ENCODE peak calls at places on chromosomes 1 and 21, in seven cellular contexts. One of them, this sample, is unnamed.

GRCh38 chr1:2640626-2641025 is 7.8 kb upstream of the MMEL1 start:
- DNase-seq in fibroblast of lung: no peak
- DNase-seq in neuronal stem cell: no peak
- DNase-seq in mesendoderm: no peak
- DNase-seq in H9: no peak
- DNase-seq in PC-3: no peak
- DNase-seq in IMR-90: no peak
- DNase-seq in this sample: no peak

GRCh38 chr1:153100241-153100640 is 5.9 kb upstream of the SPRR2E start:
- DNase-seq in fibroblast of lung: no peak
- DNase-seq in neuronal stem cell: no peak
- DNase-seq in mesendoderm: peak
- DNase-seq in H9: no peak
- DNase-seq in PC-3: peak
- DNase-seq in IMR-90: peak
- DNase-seq in this sample: peak

GRCh38 chr1:207088731-207089626 is at the start of gene C4BPB:
- DNase-seq in fibroblast of lung: no peak
- DNase-seq in neuronal stem cell: no peak
- DNase-seq in mesendoderm: peak
- DNase-seq in H9: no peak
- DNase-seq in PC-3: peak
- DNase-seq in IMR-90: no peak
- DNase-seq in this sample: no peak

GRCh38 chr1:116521186-116521585 is 49.6 kb downstream of the CD58 start:
- DNase-seq in fibroblast of lung: peak
- DNase-seq in neuronal stem cell: no peak
- DNase-seq in mesendoderm: peak
- DNase-seq in H9: no peak
- DNase-seq in PC-3: no peak
- DNase-seq in IMR-90: peak
- DNase-seq in this sample: no peak

GRCh38 chr1:83060216-83060615 is 938.7 kb downstream of the TTLL7 start:
- DNase-seq in fibroblast of lung: no peak
- DNase-seq in neuronal stem cell: no peak
- DNase-seq in mesendoderm: peak
- DNase-seq in H9: no peak
- DNase-seq in PC-3: peak
- DNase-seq in IMR-90: no peak
- DNase-seq in this sample: no peak

GRCh38 chr1:21946836-21947587 is 9.9 kb upstream of the HSPG2 start:
- DNase-seq in fibroblast of lung: no peak
- DNase-seq in neuronal stem cell: no peak
- DNase-seq in mesendoderm: peak
- DNase-seq in H9: no peak
- DNase-seq in PC-3: no peak
- DNase-seq in IMR-90: no peak
- DNase-seq in this sample: no peak

GRCh38 chr1:181087400-181087901 is 1.0 kb upstream of the IER5 start:
- DNase-seq in fibroblast of lung: no peak
- DNase-seq in neuronal stem cell: no peak
- DNase-seq in mesendoderm: no peak
- DNase-seq in H9: no peak
- DNase-seq in PC-3: no peak
- DNase-seq in IMR-90: no peak
- DNase-seq in this sample: no peak

GRCh38 chr1:180234369-180235076 is 4.5 kb downstream of the LHX4 start:
- DNase-seq in fibroblast of lung: no peak
- DNase-seq in neuronal stem cell: no peak
- DNase-seq in mesendoderm: peak
- DNase-seq in H9: peak
- DNase-seq in PC-3: no peak
- DNase-seq in IMR-90: no peak
- DNase-seq in this sample: no peak

GRCh38 chr1:92843429-92844352 is 11.9 kb downstream of the RPL5 start:
- DNase-seq in fibroblast of lung: no peak
- DNase-seq in neuronal stem cell: no peak
- DNase-seq in mesendoderm: no peak
- DNase-seq in H9: no peak
- DNase-seq in PC-3: no peak
- DNase-seq in IMR-90: no peak
- DNase-seq in this sample: no peak

GRCh38 chr21:33035147-33035546 is 9.4 kb downstream of the OLIG2 start:
- DNase-seq in fibroblast of lung: no peak
- DNase-seq in neuronal stem cell: no peak
- DNase-seq in mesendoderm: no peak
- DNase-seq in H9: no peak
- DNase-seq in PC-3: no peak
- DNase-seq in IMR-90: no peak
- DNase-seq in this sample: no peak

GRCh38 chr1:28240024-28240423 is 4.1 kb downstream of the ATP5IF1 start:
- DNase-seq in fibroblast of lung: no peak
- DNase-seq in neuronal stem cell: no peak
- DNase-seq in mesendoderm: no peak
- DNase-seq in H9: no peak
- DNase-seq in PC-3: peak
- DNase-seq in IMR-90: no peak
- DNase-seq in this sample: no peak

GRCh38 chr1:185556551-185556950 is 177.6 kb upstream of the HMCN1 start:
- DNase-seq in fibroblast of lung: no peak
- DNase-seq in neuronal stem cell: no peak
- DNase-seq in mesendoderm: no peak
- DNase-seq in H9: no peak
- DNase-seq in PC-3: no peak
- DNase-seq in IMR-90: no peak
- DNase-seq in this sample: no peak

GRCh38 chr1:85182700-85183099 is 18.1 kb downstream of the SYDE2 start:
- DNase-seq in fibroblast of lung: no peak
- DNase-seq in neuronal stem cell: no peak
- DNase-seq in mesendoderm: no peak
- DNase-seq in H9: no peak
- DNase-seq in PC-3: no peak
- DNase-seq in IMR-90: no peak
- DNase-seq in this sample: no peak

GRCh38 chr1:22250724-22251123 is 107.8 kb upstream of the WNT4 start:
- DNase-seq in fibroblast of lung: no peak
- DNase-seq in neuronal stem cell: no peak
- DNase-seq in mesendoderm: peak
- DNase-seq in H9: peak
- DNase-seq in PC-3: peak
- DNase-seq in IMR-90: no peak
- DNase-seq in this sample: no peak

GRCh38 chr1:5515501-5515900 is 476.7 kb downstream of the NPHP4 start:
- DNase-seq in fibroblast of lung: no peak
- DNase-seq in neuronal stem cell: no peak
- DNase-seq in mesendoderm: no peak
- DNase-seq in H9: no peak
- DNase-seq in PC-3: no peak
- DNase-seq in IMR-90: no peak
- DNase-seq in this sample: no peak

GRCh38 chr1:208604295-208604694 is 360.1 kb upstream of the PLXNA2 start:
- DNase-seq in fibroblast of lung: no peak
- DNase-seq in neuronal stem cell: no peak
- DNase-seq in mesendoderm: no peak
- DNase-seq in H9: no peak
- DNase-seq in PC-3: peak
- DNase-seq in IMR-90: no peak
- DNase-seq in this sample: peak

GRCh38 chr1:54144366-54144765 is 8.4 kb downstream of the CDCP2 start:
- DNase-seq in fibroblast of lung: no peak
- DNase-seq in neuronal stem cell: no peak
- DNase-seq in mesendoderm: no peak
- DNase-seq in H9: no peak
- DNase-seq in PC-3: no peak
- DNase-seq in IMR-90: no peak
- DNase-seq in this sample: no peak

GRCh38 chr1:76278711-76279386 is 204.3 kb downstream of the ST6GALNAC3 start:
- DNase-seq in fibroblast of lung: no peak
- DNase-seq in neuronal stem cell: no peak
- DNase-seq in mesendoderm: no peak
- DNase-seq in H9: no peak
- DNase-seq in PC-3: no peak
- DNase-seq in IMR-90: no peak
- DNase-seq in this sample: no peak

GRCh38 chr1:247494746-247495145 is 36.8 kb upstream of the OR2B11 start:
- DNase-seq in fibroblast of lung: no peak
- DNase-seq in neuronal stem cell: no peak
- DNase-seq in mesendoderm: no peak
- DNase-seq in H9: no peak
- DNase-seq in PC-3: peak
- DNase-seq in IMR-90: no peak
- DNase-seq in this sample: no peak

GRCh38 chr1:30232288-30232899 is 491.0 kb downstream of the MATN1 start:
- DNase-seq in fibroblast of lung: no peak
- DNase-seq in neuronal stem cell: no peak
- DNase-seq in mesendoderm: peak
- DNase-seq in H9: peak
- DNase-seq in PC-3: peak
- DNase-seq in IMR-90: no peak
- DNase-seq in this sample: no peak

GRCh38 chr1:200969726-200970521 is 53.6 kb downstream of the KIF21B start:
- DNase-seq in fibroblast of lung: no peak
- DNase-seq in neuronal stem cell: no peak
- DNase-seq in mesendoderm: peak
- DNase-seq in H9: no peak
- DNase-seq in PC-3: no peak
- DNase-seq in IMR-90: no peak
- DNase-seq in this sample: no peak

GRCh38 chr1:119731741-119732430 is 20.2 kb downstream of the PHGDH start:
- DNase-seq in fibroblast of lung: no peak
- DNase-seq in neuronal stem cell: no peak
- DNase-seq in mesendoderm: no peak
- DNase-seq in H9: no peak
- DNase-seq in PC-3: no peak
- DNase-seq in IMR-90: no peak
- DNase-seq in this sample: no peak

GRCh38 chr1:3636080-3636479 is 11.3 kb downstream of the TPRG1L start:
- DNase-seq in fibroblast of lung: no peak
- DNase-seq in neuronal stem cell: no peak
- DNase-seq in mesendoderm: no peak
- DNase-seq in H9: no peak
- DNase-seq in PC-3: no peak
- DNase-seq in IMR-90: no peak
- DNase-seq in this sample: no peak

GRCh38 chr1:184892116-184892515 is 82.2 kb downstream of the NIBAN1 start:
- DNase-seq in fibroblast of lung: no peak
- DNase-seq in neuronal stem cell: no peak
- DNase-seq in mesendoderm: no peak
- DNase-seq in H9: no peak
- DNase-seq in PC-3: peak
- DNase-seq in IMR-90: peak
- DNase-seq in this sample: peak

GRCh38 chr1:44786138-44786840 is 1.7 kb downstream of the BEST4 start:
- DNase-seq in fibroblast of lung: peak
- DNase-seq in neuronal stem cell: no peak
- DNase-seq in mesendoderm: peak
- DNase-seq in H9: peak
- DNase-seq in PC-3: peak
- DNase-seq in IMR-90: peak
- DNase-seq in this sample: no peak

GRCh38 chr21:34553199-34553952 is 41.4 kb upstream of the KCNE1 start:
- DNase-seq in fibroblast of lung: peak
- DNase-seq in neuronal stem cell: no peak
- DNase-seq in mesendoderm: peak
- DNase-seq in H9: no peak
- DNase-seq in PC-3: peak
- DNase-seq in IMR-90: peak
- DNase-seq in this sample: no peak

GRCh38 chr1:2541619-2542246 is 11.7 kb upstream of the HES5 start:
- DNase-seq in fibroblast of lung: no peak
- DNase-seq in neuronal stem cell: no peak
- DNase-seq in mesendoderm: no peak
- DNase-seq in H9: no peak
- DNase-seq in PC-3: no peak
- DNase-seq in IMR-90: no peak
- DNase-seq in this sample: no peak

GRCh38 chr1:24998554-24999245 is 68.6 kb upstream of the RUNX3 start:
- DNase-seq in fibroblast of lung: no peak
- DNase-seq in neuronal stem cell: no peak
- DNase-seq in mesendoderm: no peak
- DNase-seq in H9: no peak
- DNase-seq in PC-3: no peak
- DNase-seq in IMR-90: no peak
- DNase-seq in this sample: no peak
- H3K9ac ChIP-seq in fibroblast of lung: no peak
- H3K9ac ChIP-seq in neuronal stem cell: no peak
- H3K9ac ChIP-seq in mesendoderm: no peak
- H3K9ac ChIP-seq in H9: no peak
- H3K9ac ChIP-seq in PC-3: no peak
- H3K9ac ChIP-seq in IMR-90: no peak
- H3K9ac ChIP-seq in this sample: no peak

GRCh38 chr1:172990598-172991215 is 60.0 kb downstream of the TNFSF18 start:
- DNase-seq in fibroblast of lung: peak
- DNase-seq in neuronal stem cell: no peak
- DNase-seq in mesendoderm: no peak
- DNase-seq in H9: no peak
- DNase-seq in PC-3: peak
- DNase-seq in IMR-90: peak
- DNase-seq in this sample: no peak

GRCh38 chr1:172993640-172994039 is 57.1 kb downstream of the TNFSF18 start:
- DNase-seq in fibroblast of lung: no peak
- DNase-seq in neuronal stem cell: no peak
- DNase-seq in mesendoderm: peak
- DNase-seq in H9: no peak
- DNase-seq in PC-3: no peak
- DNase-seq in IMR-90: peak
- DNase-seq in this sample: no peak

GRCh38 chr1:172991674-172992400 is 58.9 kb downstream of the TNFSF18 start:
- DNase-seq in fibroblast of lung: no peak
- DNase-seq in neuronal stem cell: no peak
- DNase-seq in mesendoderm: no peak
- DNase-seq in H9: no peak
- DNase-seq in PC-3: no peak
- DNase-seq in IMR-90: no peak
- DNase-seq in this sample: no peak
- H3K9ac ChIP-seq in fibroblast of lung: no peak
- H3K9ac ChIP-seq in neuronal stem cell: no peak
- H3K9ac ChIP-seq in mesendoderm: no peak
- H3K9ac ChIP-seq in H9: no peak
- H3K9ac ChIP-seq in PC-3: no peak
- H3K9ac ChIP-seq in IMR-90: no peak
- H3K9ac ChIP-seq in this sample: no peak

DNA sequence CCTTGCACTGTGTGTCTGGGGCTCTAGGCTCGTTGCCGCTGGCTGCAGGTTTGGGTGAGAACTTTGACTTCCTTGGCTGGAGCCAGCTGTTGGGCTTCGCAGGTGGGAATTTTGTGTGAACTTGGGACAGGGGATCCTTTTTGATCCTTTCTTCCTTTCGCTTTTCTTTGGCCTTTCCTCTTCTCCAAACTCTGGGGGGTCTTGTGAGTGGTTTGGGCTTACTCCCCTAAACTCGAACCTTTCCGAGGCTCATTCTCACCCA is 643 bp downstream of the COQ8A start:
- DNase-seq in fibroblast of lung: no peak
- DNase-seq in neuronal stem cell: no peak
- DNase-seq in mesendoderm: no peak
- DNase-seq in H9: no peak
- DNase-seq in PC-3: no peak
- DNase-seq in IMR-90: no peak
- DNase-seq in this sample: no peak
- H3K9ac ChIP-seq in fibroblast of lung: peak
- H3K9ac ChIP-seq in neuronal stem cell: peak
- H3K9ac ChIP-seq in mesendoderm: peak
- H3K9ac ChIP-seq in H9: peak
- H3K9ac ChIP-seq in PC-3: peak
- H3K9ac ChIP-seq in IMR-90: no peak
- H3K9ac ChIP-seq in this sample: peak

GRCh38 chr1:182764029-182764768 is 25.4 kb upstream of the NPL start:
- DNase-seq in fibroblast of lung: no peak
- DNase-seq in neuronal stem cell: no peak
- DNase-seq in mesendoderm: no peak
- DNase-seq in H9: no peak
- DNase-seq in PC-3: no peak
- DNase-seq in IMR-90: no peak
- DNase-seq in this sample: no peak
- H3K9ac ChIP-seq in fibroblast of lung: no peak
- H3K9ac ChIP-seq in neuronal stem cell: no peak
- H3K9ac ChIP-seq in mesendoderm: no peak
- H3K9ac ChIP-seq in H9: no peak
- H3K9ac ChIP-seq in PC-3: no peak
- H3K9ac ChIP-seq in IMR-90: no peak
- H3K9ac ChIP-seq in this sample: no peak